ENCODE peak calls at places on chromosome 12, in eight cellular contexts. One of them, this sample, is unnamed.

GRCh38 chr12:58148405-58148804 is 207.0 kb downstream of the ATP23 start:
- DNase-seq in foreskin keratinocyte: peak
- DNase-seq in endothelial cell of umbilical vein: peak
- DNase-seq in esophagus squamous epithelium: no peak
- DNase-seq in CD8-positive, alpha-beta T cell: no peak
- DNase-seq in upper lobe of right lung: no peak
- DNase-seq in left ventricle myocardium inferior: no peak
- DNase-seq in DND-41: no peak
- DNase-seq in this sample: no peak

GRCh38 chr12:113306382-113306781 is 28.5 kb downstream of the SLC8B1 start:
- DNase-seq in foreskin keratinocyte: no peak
- DNase-seq in endothelial cell of umbilical vein: no peak
- DNase-seq in esophagus squamous epithelium: no peak
- DNase-seq in CD8-positive, alpha-beta T cell: no peak
- DNase-seq in upper lobe of right lung: no peak
- DNase-seq in left ventricle myocardium inferior: no peak
- DNase-seq in DND-41: no peak
- DNase-seq in this sample: no peak

GRCh38 chr12:39047539-39048078 is 142.2 kb upstream of the CPNE8 start:
- DNase-seq in foreskin keratinocyte: no peak
- DNase-seq in endothelial cell of umbilical vein: no peak
- DNase-seq in esophagus squamous epithelium: no peak
- DNase-seq in CD8-positive, alpha-beta T cell: no peak
- DNase-seq in upper lobe of right lung: no peak
- DNase-seq in left ventricle myocardium inferior: no peak
- DNase-seq in DND-41: no peak
- DNase-seq in this sample: no peak

GRCh38 chr12:51511546-51512260 is 79.3 kb upstream of the SCN8A start:
- DNase-seq in foreskin keratinocyte: no peak
- DNase-seq in endothelial cell of umbilical vein: no peak
- DNase-seq in esophagus squamous epithelium: no peak
- DNase-seq in CD8-positive, alpha-beta T cell: no peak
- DNase-seq in upper lobe of right lung: no peak
- DNase-seq in left ventricle myocardium inferior: no peak
- DNase-seq in DND-41: no peak
- DNase-seq in this sample: no peak

GRCh38 chr12:48750215-48750614 is 33.7 kb upstream of the CCNT1 start:
- DNase-seq in foreskin keratinocyte: peak
- DNase-seq in endothelial cell of umbilical vein: no peak
- DNase-seq in esophagus squamous epithelium: no peak
- DNase-seq in CD8-positive, alpha-beta T cell: no peak
- DNase-seq in upper lobe of right lung: no peak
- DNase-seq in left ventricle myocardium inferior: no peak
- DNase-seq in DND-41: no peak
- DNase-seq in this sample: no peak

GRCh38 chr12:79618848-79619404 is 71.8 kb downstream of the PAWR start:
- DNase-seq in foreskin keratinocyte: peak
- DNase-seq in endothelial cell of umbilical vein: no peak
- DNase-seq in esophagus squamous epithelium: no peak
- DNase-seq in CD8-positive, alpha-beta T cell: no peak
- DNase-seq in upper lobe of right lung: no peak
- DNase-seq in left ventricle myocardium inferior: no peak
- DNase-seq in DND-41: no peak
- DNase-seq in this sample: no peak

GRCh38 chr12:95215925-95216324 is 1.3 kb downstream of the FGD6 start:
- DNase-seq in foreskin keratinocyte: peak
- DNase-seq in endothelial cell of umbilical vein: peak
- DNase-seq in esophagus squamous epithelium: no peak
- DNase-seq in CD8-positive, alpha-beta T cell: no peak
- DNase-seq in upper lobe of right lung: no peak
- DNase-seq in left ventricle myocardium inferior: no peak
- DNase-seq in DND-41: no peak
- DNase-seq in this sample: no peak

GRCh38 chr12:44465139-44465538 is 411.0 kb downstream of the NELL2 start:
- DNase-seq in foreskin keratinocyte: no peak
- DNase-seq in endothelial cell of umbilical vein: no peak
- DNase-seq in esophagus squamous epithelium: no peak
- DNase-seq in CD8-positive, alpha-beta T cell: no peak
- DNase-seq in upper lobe of right lung: no peak
- DNase-seq in left ventricle myocardium inferior: no peak
- DNase-seq in DND-41: no peak
- DNase-seq in this sample: no peak

DNA sequence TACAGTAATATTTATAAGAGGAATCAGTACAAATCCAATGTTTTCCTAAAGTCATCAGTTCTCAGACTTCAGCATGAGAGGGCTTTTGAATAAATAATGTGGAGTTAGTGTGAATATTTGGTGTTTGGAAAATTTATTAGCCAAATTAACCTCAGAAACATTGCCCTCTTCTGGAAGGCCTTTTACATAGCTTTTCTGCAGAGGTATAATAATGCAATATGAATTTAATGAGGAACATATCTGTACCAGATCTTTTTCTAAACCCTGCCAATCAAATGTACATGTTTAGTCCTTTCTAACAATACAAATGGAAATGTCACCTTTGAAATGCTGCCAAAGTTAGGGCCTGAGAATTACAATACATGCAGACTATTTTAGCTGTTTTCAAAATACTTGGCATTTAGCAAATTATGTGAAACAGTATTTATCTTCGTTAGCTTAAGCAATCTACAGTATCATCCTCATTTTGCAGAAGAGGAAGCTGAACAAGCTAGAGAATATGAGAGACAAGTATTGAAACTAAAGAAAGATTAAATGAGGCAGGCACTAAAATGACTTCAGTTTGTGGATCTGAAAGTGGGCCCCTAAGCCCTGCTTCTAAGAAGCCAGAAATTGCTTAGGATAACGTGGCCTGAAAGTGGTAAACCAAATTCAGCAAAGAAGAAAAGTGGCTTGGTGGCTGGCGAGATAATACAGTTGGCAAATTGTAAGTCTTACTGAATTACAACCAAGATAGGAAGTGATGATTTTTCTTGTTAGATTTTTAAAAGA is 60.4 kb upstream of the MANSC4 start:
- DNase-seq in foreskin keratinocyte: no peak
- DNase-seq in endothelial cell of umbilical vein: peak
- DNase-seq in esophagus squamous epithelium: no peak
- DNase-seq in CD8-positive, alpha-beta T cell: no peak
- DNase-seq in upper lobe of right lung: no peak
- DNase-seq in left ventricle myocardium inferior: no peak
- DNase-seq in DND-41: no peak
- DNase-seq in this sample: no peak
- TF ChIP-seq CTCF in foreskin keratinocyte: peak
- TF ChIP-seq CTCF in endothelial cell of umbilical vein: peak
- TF ChIP-seq CTCF in esophagus squamous epithelium: no peak
- TF ChIP-seq CTCF in CD8-positive, alpha-beta T cell: no peak
- TF ChIP-seq CTCF in upper lobe of right lung: peak
- TF ChIP-seq CTCF in left ventricle myocardium inferior: no peak
- TF ChIP-seq CTCF in DND-41: peak
- TF ChIP-seq CTCF in this sample: no peak

DNA sequence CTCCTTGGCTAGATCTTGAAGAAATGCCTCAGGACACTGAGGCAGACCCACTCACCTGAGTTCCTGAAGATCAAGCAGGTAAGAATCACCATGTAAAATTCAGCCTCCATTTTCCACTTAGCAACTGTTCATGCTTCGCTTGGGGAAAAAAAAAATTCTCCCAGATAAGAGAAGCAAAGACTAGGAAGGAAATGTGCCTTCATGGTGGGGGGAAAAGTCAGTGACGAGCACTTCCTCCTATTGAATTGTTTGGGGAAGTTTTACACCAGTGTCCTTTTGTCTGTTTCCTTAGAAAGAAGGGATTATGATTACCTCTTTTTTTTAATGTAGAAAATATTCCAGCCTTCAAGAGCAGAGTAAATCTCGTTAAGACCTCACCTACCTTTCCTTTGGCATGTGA is at the start of gene PTPRB:
- DNase-seq in foreskin keratinocyte: no peak
- DNase-seq in endothelial cell of umbilical vein: peak
- DNase-seq in esophagus squamous epithelium: no peak
- DNase-seq in CD8-positive, alpha-beta T cell: no peak
- DNase-seq in upper lobe of right lung: no peak
- DNase-seq in left ventricle myocardium inferior: no peak
- DNase-seq in DND-41: no peak
- DNase-seq in this sample: no peak
- H3K27ac ChIP-seq in foreskin keratinocyte: no peak
- H3K27ac ChIP-seq in endothelial cell of umbilical vein: peak
- H3K27ac ChIP-seq in esophagus squamous epithelium: peak
- H3K27ac ChIP-seq in CD8-positive, alpha-beta T cell: no peak
- H3K27ac ChIP-seq in upper lobe of right lung: peak
- H3K27ac ChIP-seq in left ventricle myocardium inferior: peak
- H3K27ac ChIP-seq in DND-41: no peak
- H3K27ac ChIP-seq in this sample: no peak

GRCh38 chr12:120642806-120643205 is 2.4 kb downstream of the CABP1 start:
- DNase-seq in foreskin keratinocyte: no peak
- DNase-seq in endothelial cell of umbilical vein: no peak
- DNase-seq in esophagus squamous epithelium: no peak
- DNase-seq in CD8-positive, alpha-beta T cell: no peak
- DNase-seq in upper lobe of right lung: no peak
- DNase-seq in left ventricle myocardium inferior: no peak
- DNase-seq in DND-41: no peak
- DNase-seq in this sample: no peak

GRCh38 chr12:120643574-120643973 is 3.1 kb downstream of the CABP1 start:
- DNase-seq in foreskin keratinocyte: no peak
- DNase-seq in endothelial cell of umbilical vein: no peak
- DNase-seq in esophagus squamous epithelium: no peak
- DNase-seq in CD8-positive, alpha-beta T cell: no peak
- DNase-seq in upper lobe of right lung: no peak
- DNase-seq in left ventricle myocardium inferior: no peak
- DNase-seq in DND-41: no peak
- DNase-seq in this sample: no peak

GRCh38 chr12:120642086-120642485 is 1.7 kb downstream of the CABP1 start:
- DNase-seq in foreskin keratinocyte: no peak
- DNase-seq in endothelial cell of umbilical vein: no peak
- DNase-seq in esophagus squamous epithelium: no peak
- DNase-seq in CD8-positive, alpha-beta T cell: no peak
- DNase-seq in upper lobe of right lung: no peak
- DNase-seq in left ventricle myocardium inferior: no peak
- DNase-seq in DND-41: no peak
- DNase-seq in this sample: no peak

GRCh38 chr12:120639771-120640721 is at the start of gene CABP1:
- DNase-seq in foreskin keratinocyte: no peak
- DNase-seq in endothelial cell of umbilical vein: no peak
- DNase-seq in esophagus squamous epithelium: no peak
- DNase-seq in CD8-positive, alpha-beta T cell: peak
- DNase-seq in upper lobe of right lung: no peak
- DNase-seq in left ventricle myocardium inferior: no peak
- DNase-seq in DND-41: peak
- DNase-seq in this sample: no peak

DNA sequence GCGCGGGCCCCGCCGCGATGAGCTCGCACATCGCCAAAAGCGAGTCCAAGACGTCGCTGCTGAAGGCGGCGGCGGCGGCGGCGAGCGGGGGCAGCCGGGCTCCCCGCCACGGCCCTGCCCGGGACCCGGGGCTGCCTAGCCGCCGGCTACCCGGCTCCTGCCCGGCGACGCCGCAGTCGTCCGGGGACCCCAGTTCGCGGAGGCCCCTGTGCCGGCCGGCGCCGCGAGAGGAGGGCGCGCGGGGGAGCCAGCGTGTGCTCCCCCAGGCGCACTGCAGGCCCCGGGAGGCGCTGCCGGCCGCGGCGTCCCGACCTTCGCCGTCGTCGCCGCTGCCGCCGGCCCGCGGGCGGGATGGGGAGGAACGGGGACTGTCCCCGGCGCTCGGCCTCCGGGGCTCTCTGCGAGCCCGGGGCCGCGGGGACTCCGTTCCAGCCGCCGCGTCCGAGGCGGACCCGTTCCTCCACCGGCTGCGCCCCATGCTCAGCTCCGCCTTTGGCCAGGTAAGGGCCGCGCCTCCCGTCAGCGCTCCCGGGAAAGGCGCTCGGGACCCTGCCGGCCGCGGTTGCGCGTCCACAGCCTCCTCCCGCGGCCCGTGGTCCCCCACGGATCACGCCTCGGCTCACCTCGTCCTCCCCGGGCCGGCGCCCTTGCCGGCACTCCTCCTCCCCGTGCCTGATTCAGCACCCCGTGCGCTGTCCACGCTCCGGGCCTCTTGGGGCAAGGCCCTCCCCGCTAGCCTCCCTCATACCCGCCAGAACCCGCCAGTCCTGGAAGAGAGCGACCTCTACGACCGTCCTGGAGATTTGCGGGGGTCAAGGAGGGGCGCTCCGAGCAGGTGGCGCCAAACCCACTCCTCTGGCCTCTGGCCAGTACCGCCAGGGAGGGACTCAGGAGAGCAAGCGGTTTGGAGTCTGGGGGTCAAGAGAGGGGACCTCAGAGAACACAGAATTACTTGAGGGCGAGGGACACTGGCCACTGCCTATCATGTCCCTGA is 711 bp downstream of the CABP1 start:
- DNase-seq in foreskin keratinocyte: peak
- DNase-seq in endothelial cell of umbilical vein: peak
- DNase-seq in esophagus squamous epithelium: no peak
- DNase-seq in CD8-positive, alpha-beta T cell: peak
- DNase-seq in upper lobe of right lung: peak
- DNase-seq in left ventricle myocardium inferior: peak
- DNase-seq in DND-41: peak
- DNase-seq in this sample: no peak
- TF ChIP-seq CTCF in foreskin keratinocyte: no peak
- TF ChIP-seq CTCF in endothelial cell of umbilical vein: no peak
- TF ChIP-seq CTCF in esophagus squamous epithelium: no peak
- TF ChIP-seq CTCF in CD8-positive, alpha-beta T cell: no peak
- TF ChIP-seq CTCF in upper lobe of right lung: no peak
- TF ChIP-seq CTCF in left ventricle myocardium inferior: no peak
- TF ChIP-seq CTCF in DND-41: no peak
- TF ChIP-seq CTCF in this sample: no peak

GRCh38 chr12:27208414-27208750 is 35.7 kb upstream of the STK38L start:
- DNase-seq in foreskin keratinocyte: no peak
- DNase-seq in endothelial cell of umbilical vein: no peak
- DNase-seq in esophagus squamous epithelium: no peak
- DNase-seq in CD8-positive, alpha-beta T cell: no peak
- DNase-seq in upper lobe of right lung: no peak
- DNase-seq in left ventricle myocardium inferior: no peak
- DNase-seq in DND-41: no peak
- DNase-seq in this sample: no peak

GRCh38 chr12:27206801-27207502 is 37.1 kb upstream of the STK38L start:
- DNase-seq in foreskin keratinocyte: no peak
- DNase-seq in endothelial cell of umbilical vein: no peak
- DNase-seq in esophagus squamous epithelium: no peak
- DNase-seq in CD8-positive, alpha-beta T cell: no peak
- DNase-seq in upper lobe of right lung: no peak
- DNase-seq in left ventricle myocardium inferior: no peak
- DNase-seq in DND-41: no peak
- DNase-seq in this sample: no peak

GRCh38 chr12:27209257-27209910 is 34.7 kb upstream of the STK38L start:
- DNase-seq in foreskin keratinocyte: no peak
- DNase-seq in endothelial cell of umbilical vein: no peak
- DNase-seq in esophagus squamous epithelium: no peak
- DNase-seq in CD8-positive, alpha-beta T cell: no peak
- DNase-seq in upper lobe of right lung: no peak
- DNase-seq in left ventricle myocardium inferior: no peak
- DNase-seq in DND-41: no peak
- DNase-seq in this sample: no peak

GRCh38 chr12:27210187-27210586 is 33.9 kb upstream of the STK38L start:
- DNase-seq in foreskin keratinocyte: no peak
- DNase-seq in endothelial cell of umbilical vein: no peak
- DNase-seq in esophagus squamous epithelium: no peak
- DNase-seq in CD8-positive, alpha-beta T cell: no peak
- DNase-seq in upper lobe of right lung: no peak
- DNase-seq in left ventricle myocardium inferior: no peak
- DNase-seq in DND-41: no peak
- DNase-seq in this sample: no peak

DNA sequence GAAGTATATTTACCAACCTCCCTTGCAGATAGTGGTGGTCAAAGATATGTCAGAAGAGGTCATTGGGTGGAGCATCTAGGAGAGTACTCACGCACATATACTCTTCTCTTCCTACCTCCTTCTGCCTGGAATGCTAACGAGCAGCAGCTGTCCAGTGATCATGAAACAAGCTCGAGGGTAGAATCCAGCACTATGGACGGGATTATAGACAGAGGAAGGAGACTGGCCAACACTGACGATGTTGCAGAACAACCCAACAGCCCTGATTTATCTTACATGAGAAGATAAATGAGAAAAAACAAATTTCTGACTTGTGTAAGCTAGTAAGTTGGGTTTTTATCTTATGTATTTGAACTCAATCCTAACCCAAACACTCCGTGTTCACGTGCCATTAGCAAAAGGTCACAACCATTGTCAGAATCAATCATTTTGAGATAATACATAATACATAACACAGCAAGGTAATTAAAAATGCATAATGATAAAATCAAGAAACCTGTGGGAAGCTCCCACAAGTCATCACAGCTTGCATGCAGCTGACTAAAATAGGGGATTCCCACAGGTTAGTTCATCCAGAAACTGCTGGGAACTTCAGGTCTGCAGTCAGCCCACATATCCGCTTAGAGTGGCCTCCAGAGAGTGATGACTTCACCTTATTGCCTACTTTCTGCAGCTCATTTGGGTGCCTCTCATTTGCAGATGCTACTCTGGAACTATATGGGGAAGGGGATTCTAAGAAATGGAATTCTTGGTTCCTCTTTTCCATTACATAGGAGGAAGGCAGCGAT is 36.3 kb upstream of the STK38L start:
- DNase-seq in foreskin keratinocyte: peak
- DNase-seq in endothelial cell of umbilical vein: no peak
- DNase-seq in esophagus squamous epithelium: no peak
- DNase-seq in CD8-positive, alpha-beta T cell: no peak
- DNase-seq in upper lobe of right lung: no peak
- DNase-seq in left ventricle myocardium inferior: no peak
- DNase-seq in DND-41: no peak
- DNase-seq in this sample: no peak
- H3K27ac ChIP-seq in foreskin keratinocyte: peak
- H3K27ac ChIP-seq in endothelial cell of umbilical vein: no peak
- H3K27ac ChIP-seq in esophagus squamous epithelium: no peak
- H3K27ac ChIP-seq in CD8-positive, alpha-beta T cell: no peak
- H3K27ac ChIP-seq in upper lobe of right lung: no peak
- H3K27ac ChIP-seq in left ventricle myocardium inferior: no peak
- H3K27ac ChIP-seq in DND-41: no peak
- H3K27ac ChIP-seq in this sample: no peak